ENCODE peak calls at places on chromosomes 6 and 20, in ten cellular contexts. A is iPS-NIHi11, P is esophagus squamous epithelium, E is Calu3, W is nucleus accumbens, Q is AG08395, K is T47D, G is HCEC 1CT, D is cardiac fibroblast, U is iris pigment epithelial cell. R is an unnamed sample.

GRCh38 chr6:28258877-28259777 is at the start of gene NKAPL:
- DNase-seq in G (no peak), E (no peak), P (no peak), K (no peak), D (peak), U (peak), A (peak), Q (peak), W (peak), R (no peak)

GRCh38 chr20:1467355-1468116 is 887 bp upstream of the NSFL1C start:
- DNase-seq in D (no peak), Q (no peak), G (no peak), U (no peak), E (peak), W (no peak), K (no peak), P (no peak), A (no peak), R (no peak)

GRCh38 chr6:166318227-166318626 is 10.0 kb upstream of the PRR18 start:
- DNase-seq in W (no peak), K (no peak), E (no peak), D (no peak), Q (no peak), U (no peak), A (peak), P (no peak), G (no peak), R (peak)

GRCh38 chr20:20327756-20328155 is 40.1 kb upstream of the INSM1 start:
- DNase-seq in P (no peak), Q (no peak), A (no peak), W (no peak), E (no peak), D (no peak), U (no peak), K (no peak), G (peak), R (no peak)

GRCh38 chr6:74731204-74731603 is 474.6 kb downstream of the COL12A1 start:
- DNase-seq in G (peak), D (peak), U (peak), W (no peak), P (no peak), E (peak), A (no peak), Q (no peak), K (no peak), R (no peak)

GRCh38 chr6:132418566-132418965 is 17.3 kb upstream of the MOXD1 start:
- DNase-seq in D (no peak), U (no peak), Q (peak), W (no peak), A (no peak), P (no peak), K (no peak), G (no peak), E (no peak), R (no peak)

GRCh38 chr6:4802312-4802935 is 26.2 kb downstream of the CDYL start:
- DNase-seq in P (no peak), W (no peak), E (no peak), D (no peak), G (no peak), A (no peak), U (no peak), Q (no peak), K (no peak), R (no peak)

GRCh38 chr6:152685819-152686218 is 11.9 kb upstream of the MYCT1 start:
- DNase-seq in K (no peak), E (no peak), Q (no peak), W (no peak), G (no peak), A (no peak), D (no peak), U (no peak), P (no peak), R (no peak)

GRCh38 chr6:32529697-32530429 is at the start of gene HLA-DRB5:
- DNase-seq in E (peak), G (no peak), K (no peak), Q (no peak), W (peak), D (no peak), U (peak), P (no peak), A (no peak), R (no peak)

GRCh38 chr6:157184202-157185015 is 138.9 kb downstream of the TMEM242 start:
- DNase-seq in E (peak), D (peak), G (peak), U (peak), W (no peak), Q (peak), A (peak), P (no peak), K (peak), R (peak)

GRCh38 chr6:8195040-8195713 is 92.8 kb upstream of the EEF1E1 start:
- DNase-seq in K (no peak), Q (no peak), G (peak), P (no peak), D (no peak), W (no peak), E (no peak), U (peak), A (no peak), R (no peak)

GRCh38 chr6:111653961-111654360 is 48.3 kb upstream of the TRAF3IP2 start:
- DNase-seq in E (no peak), G (no peak), D (no peak), U (no peak), W (no peak), P (no peak), Q (no peak), K (no peak), A (no peak), R (no peak)

GRCh38 chr6:148389917-148390316 is 47.3 kb downstream of the SASH1 start:
- DNase-seq in D (no peak), G (no peak), U (no peak), K (no peak), A (no peak), W (no peak), P (no peak), Q (no peak), E (no peak), R (no peak)

GRCh38 chr20:63175031-63175895 is 40.7 kb downstream of the YTHDF1 start:
- DNase-seq in D (no peak), W (no peak), Q (no peak), P (no peak), E (no peak), U (no peak), A (no peak), G (no peak), K (no peak), R (no peak)

GRCh38 chr6:11164717-11165646 is 53.5 kb upstream of the ERVFRD-1 start:
- DNase-seq in K (no peak), G (no peak), E (no peak), W (no peak), P (no peak), U (no peak), Q (no peak), D (no peak), A (no peak), R (no peak)

GRCh38 chr20:47973519-47974233 is 188.4 kb upstream of the SULF2 start:
- DNase-seq in A (peak), U (no peak), G (no peak), K (no peak), P (no peak), W (no peak), D (peak), Q (no peak), E (peak), R (peak)

GRCh38 chr20:45919536-45919933 is 7.6 kb upstream of the PLTP start:
- DNase-seq in Q (no peak), A (no peak), G (no peak), K (no peak), W (no peak), U (peak), P (no peak), E (no peak), D (peak), R (no peak)

GRCh38 chr6:90907931-90908655 is 321.2 kb upstream of the MAP3K7 start:
- DNase-seq in D (no peak), P (no peak), Q (no peak), U (no peak), E (no peak), W (no peak), G (no peak), K (no peak), A (no peak), R (no peak)

GRCh38 chr6:156752666-156753301 is 24.4 kb upstream of the ARID1B start:
- DNase-seq in W (no peak), Q (no peak), P (no peak), U (no peak), E (peak), K (no peak), G (no peak), D (no peak), A (peak), R (peak)

GRCh38 chr6:111669326-111669725 is 63.6 kb upstream of the TRAF3IP2 start:
- DNase-seq in A (no peak), U (no peak), P (no peak), K (no peak), W (no peak), G (no peak), E (no peak), Q (no peak), D (no peak), R (no peak)

GRCh38 chr20:43722153-43722505 is 4.7 kb downstream of the GTSF1L start:
- DNase-seq in D (no peak), E (no peak), G (no peak), Q (no peak), W (no peak), A (no peak), P (no peak), U (no peak), K (no peak), R (no peak)

GRCh38 chr6:112008482-112008881 is 45.4 kb upstream of the CCN6 start:
- DNase-seq in G (no peak), Q (no peak), P (no peak), D (no peak), E (no peak), W (no peak), U (no peak), A (no peak), K (no peak), R (no peak)

GRCh38 chr20:15859061-15859460 is 714.2 kb downstream of the KIF16B start:
- DNase-seq in U (no peak), W (no peak), Q (no peak), E (no peak), G (no peak), D (no peak), K (no peak), A (no peak), P (no peak), R (no peak)

GRCh38 chr20:64112691-64113443 is 5.5 kb upstream of the NPBWR2 start:
- DNase-seq in G (no peak), W (no peak), K (no peak), A (no peak), P (no peak), E (no peak), Q (no peak), U (no peak), D (no peak), R (no peak)

GRCh38 chr6:17907467-17908229 is 79.8 kb downstream of the KIF13A start:
- DNase-seq in W (no peak), G (peak), E (peak), D (peak), P (peak), A (no peak), Q (peak), U (peak), K (no peak), R (no peak)

GRCh38 chr20:32344835-32345506 is 13.2 kb upstream of the ASXL1 start:
- DNase-seq in Q (no peak), P (no peak), G (no peak), W (no peak), U (no peak), E (no peak), A (peak), D (no peak), K (peak), R (no peak)